ENCODE peak calls at places on chromosome 20, in five cellular contexts. T is colonic mucosa; Q is CD8-positive, alpha-beta T cell; Y is hepatocyte; R is psoas muscle. L is an unnamed sample. For H3K4me1, the result is how much of the 10 kb centered on the place peaks cover.

GRCh38 chr20:9241232-9241692 is 172.4 kb downstream of the PLCB4 start:
- DNase-seq in R (no peak), Q (no peak), T (no peak), Y (no peak), L (no peak)

GRCh38 chr20:30812739-30813411 is 444.6 kb upstream of the DEFB115 start:
- DNase-seq in Y (no peak), T (no peak), Q (no peak), R (no peak), L (no peak)

GRCh38 chr20:23159256-23159922 is 73.3 kb upstream of the CD93 start:
- DNase-seq in Y (no peak), T (no peak), Q (no peak), R (no peak), L (no peak)

GRCh38 chr20:3613821-3614440 is 49.3 kb downstream of the GFRA4 start:
- DNase-seq in R (no peak), Q (no peak), T (no peak), Y (no peak), L (no peak)

GRCh38 chr20:44211177-44212039 is 837 bp upstream of the OSER1 start:
- DNase-seq in Y (peak), R (no peak), Q (no peak), T (peak), L (no peak)

GRCh38 chr20:10342152-10342551 is 91.9 kb downstream of the MKKS start:
- DNase-seq in R (no peak), Q (no peak), Y (no peak), T (no peak), L (no peak)

GRCh38 chr20:41738584-41739193 is 120.5 kb upstream of the CHD6 start:
- DNase-seq in R (peak), Y (peak), Q (peak), T (peak), L (peak)

GRCh38 chr20:35368616-35369423 is 43.0 kb downstream of the UQCC1 start:
- DNase-seq in T (no peak), R (peak), Y (no peak), Q (no peak), L (no peak)

GRCh38 chr20:58688414-58688813 is 4.2 kb upstream of the NPEPL1 start:
- DNase-seq in Q (no peak), T (no peak), R (no peak), Y (no peak), L (no peak)

GRCh38 chr20:50027611-50028105 is 44.9 kb downstream of the SNAI1 start:
- DNase-seq in Q (no peak), R (peak), T (peak), Y (peak), L (no peak)

GRCh38 chr20:50663095-50663821 is 28.1 kb downstream of the RIPOR3 start:
- DNase-seq in T (no peak), R (no peak), Y (peak), Q (no peak), L (no peak)

GRCh38 chr20:32966881-32967781 is 37.1 kb downstream of the SUN5 start:
- DNase-seq in Y (no peak), Q (peak), T (peak), R (no peak), L (no peak)

GRCh38 chr20:60402209-60403058 is 444.2 kb downstream of the CDH26 start:
- DNase-seq in R (no peak), Y (no peak), Q (no peak), T (no peak), L (no peak)

GRCh38 chr20:50874758-50875665 is 56.2 kb downstream of the ADNP start:
- DNase-seq in R (no peak), T (no peak), Q (no peak), Y (no peak), L (no peak)

GRCh38 chr20:47311967-47312681 is 44.4 kb downstream of the ZMYND8 start:
- DNase-seq in R (no peak), T (no peak), Y (no peak), Q (no peak), L (no peak)

DNA sequence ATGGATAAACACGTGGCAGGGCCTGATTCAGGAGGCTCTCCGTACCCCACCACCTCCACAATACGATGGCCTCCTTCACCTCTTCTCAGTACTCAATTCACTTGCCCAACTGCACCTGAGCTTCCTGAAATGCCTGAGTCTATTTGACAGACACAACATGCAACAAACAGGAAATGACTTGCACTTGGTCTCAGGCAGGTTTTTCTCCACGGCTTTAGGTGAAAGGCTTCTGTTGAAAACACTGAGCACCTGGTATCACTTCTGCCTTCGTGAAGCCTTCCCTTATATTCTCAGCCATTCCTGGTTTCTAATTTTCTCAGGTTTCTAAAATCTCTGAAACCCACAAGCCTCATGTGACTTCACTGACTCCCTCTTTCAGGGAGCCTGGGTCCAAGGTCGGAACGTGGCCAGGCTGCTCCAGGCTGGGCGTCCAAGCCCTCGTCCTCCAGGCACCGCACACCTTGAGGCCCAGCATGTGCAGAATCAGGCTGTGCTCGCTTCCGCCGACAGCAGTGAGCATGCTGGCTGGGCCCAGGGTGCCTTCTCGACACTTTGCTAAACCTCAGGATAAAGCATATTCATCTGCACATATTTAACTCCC is 34.7 kb downstream of the TAF4 start:
- DNase-seq in T (no peak), Y (no peak), R (no peak), Q (peak), L (no peak)
- H3K27ac ChIP-seq in T (no peak), Y (no peak), R (no peak), Q (peak), L (no peak)

DNA sequence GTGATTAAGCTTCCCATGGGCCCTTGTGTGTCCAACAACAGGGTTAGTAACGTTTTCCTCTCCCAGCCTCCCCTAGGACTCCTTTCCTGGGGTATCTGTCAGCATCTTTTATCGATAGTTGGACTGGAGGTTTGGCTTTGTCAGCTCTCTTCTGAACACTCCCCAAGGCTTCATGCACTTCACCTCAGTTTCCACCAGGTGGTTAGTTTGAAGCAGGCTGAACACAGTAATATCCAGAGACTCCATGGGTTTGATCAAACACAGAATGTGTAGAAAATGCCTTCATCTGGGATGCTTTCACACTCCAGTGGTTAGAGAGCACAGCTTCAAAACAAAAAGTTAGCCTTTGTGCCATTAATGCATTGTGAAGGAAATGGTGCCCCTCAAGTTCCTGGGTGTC is 139.1 kb downstream of the SLC24A3 start:
- DNase-seq in R (no peak), Y (no peak), Q (no peak), T (no peak), L (no peak)
- H3K4me1 ChIP-seq in R (under half), Y (under half), Q (under half), T (under half), L (under half)

GRCh38 chr20:48821261-48821910 is 6.4 kb downstream of the PREX1 start:
- DNase-seq in R (no peak), Q (no peak), Y (no peak), T (no peak), L (no peak)
- H3K27ac ChIP-seq in R (no peak), Q (no peak), Y (no peak), T (no peak), L (peak)

DNA sequence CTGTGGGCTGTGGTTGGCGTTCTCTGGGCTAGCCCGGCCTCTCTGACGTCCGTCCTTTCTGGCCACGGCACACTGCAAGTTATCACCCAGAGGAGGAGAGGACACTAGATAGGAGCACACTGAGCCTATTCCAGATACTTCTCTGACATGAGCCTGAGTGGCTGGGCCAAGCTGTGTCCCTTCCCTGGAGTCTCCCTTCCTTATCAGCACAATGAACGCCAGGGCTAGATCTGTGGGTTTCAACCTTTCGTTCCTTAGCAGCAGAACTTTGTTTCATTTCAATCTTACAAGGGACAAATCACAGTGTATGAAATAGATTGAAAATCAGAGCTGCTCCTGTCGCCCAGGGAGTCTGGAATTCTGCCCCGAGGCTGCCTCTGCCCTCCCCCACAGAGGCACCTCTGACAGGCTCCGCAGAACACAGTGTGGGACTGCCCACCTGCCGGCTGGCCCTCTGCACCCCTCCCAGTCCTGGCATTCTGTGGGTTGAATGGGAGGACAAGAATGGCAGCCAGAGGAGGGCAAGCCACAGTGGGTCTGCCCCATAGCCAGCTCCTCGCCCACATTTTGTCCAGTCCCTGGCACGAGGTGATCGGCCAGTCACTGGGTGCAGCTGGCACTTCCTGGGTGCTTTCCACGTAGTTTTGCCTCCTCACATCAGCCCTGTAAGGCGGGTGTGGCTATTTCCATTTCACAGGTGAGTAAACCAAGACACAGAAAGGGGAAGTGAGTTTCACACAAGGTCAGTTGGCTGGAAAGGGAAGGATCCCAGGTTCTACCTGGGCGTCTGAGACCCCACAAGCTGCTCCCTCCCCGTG is 26.0 kb downstream of the MANBAL start:
- DNase-seq in R (peak), T (no peak), Y (no peak), Q (no peak), L (no peak)
- H3K4me1 ChIP-seq in R (under half), T (under half), Y (under half), Q (under half), L (under half)